ENCODE peak calls at places on chromosomes 2 and 18, in eight cellular contexts. T is Karpas-422; A is activated CD4-positive, alpha-beta T cell treated with anti-CD3 and anti-CD28 coated beads for 48 hours; M is suprapubic skin; C is fibroblast of pulmonary artery; S is heart left ventricle; I is AG04449; Q is iris pigment epithelial cell. N is an unnamed sample.

GRCh38 chr2:238863231-238863630 is 15.3 kb downstream of the TWIST2 start:
- DNase-seq in T (no peak), A (no peak), M (peak; percentile 71), C (no peak), S (no peak), I (no peak), Q (no peak), N (no peak)

GRCh38 chr2:44642123-44642857 is 280.5 kb downstream of the CAMKMT start:
- DNase-seq in T (no peak), A (no peak), M (no peak), C (no peak), S (peak; percentile 27), I (no peak), Q (no peak), N (peak; percentile 31)

GRCh38 chr2:212385241-212385640 is 153.4 kb downstream of the ERBB4 start:
- DNase-seq in T (no peak), A (no peak), M (no peak), C (no peak), S (no peak), I (no peak), Q (no peak), N (no peak)

GRCh38 chr2:241893265-241893664 is 23.7 kb downstream of the RTP5 start:
- DNase-seq in T (no peak), A (no peak), M (peak; percentile 42), C (no peak), S (no peak), I (no peak), Q (no peak), N (no peak)

GRCh38 chr2:148021059-148021985 is at the start of gene MBD5:
- DNase-seq in T (peak; percentile 75), A (peak; percentile 61), M (peak; percentile 70), C (peak; percentile 63), S (peak; percentile 35), I (no peak), Q (peak; percentile 55), N (peak; percentile 39)

GRCh38 chr2:174836345-174836999 is 72.2 kb upstream of the CHRNA1 start:
- DNase-seq in T (no peak), A (no peak), M (no peak), C (peak; percentile 95), S (no peak), I (peak; percentile 91), Q (peak; percentile 94), N (peak; percentile 34)

GRCh38 chr2:189559579-189560272 is 20.9 kb downstream of the SLC40A1 start:
- DNase-seq in T (no peak), A (no peak), M (no peak), C (peak; percentile 22), S (peak; percentile 68), I (no peak), Q (no peak), N (no peak)

GRCh38 chr2:73112913-73113633 is at the start of gene RAB11FIP5:
- DNase-seq in T (peak; percentile 63), A (peak; percentile 78), M (peak; percentile 81), C (peak; percentile 76), S (peak; percentile 73), I (no peak), Q (peak; percentile 90), N (peak; percentile 75)

GRCh38 chr2:84694088-84694622 is 177.9 kb downstream of the DNAH6 start:
- DNase-seq in T (no peak), A (peak; percentile 18), M (no peak), C (no peak), S (no peak), I (no peak), Q (no peak), N (no peak)

GRCh38 chr2:203225423-203226039 is 13.3 kb upstream of the CYP20A1 start:
- DNase-seq in T (peak; percentile 76), A (peak; percentile 44), M (no peak), C (peak; percentile 45), S (no peak), I (no peak), Q (peak; percentile 29), N (peak; percentile 46)

GRCh38 chr2:239640676-239641580 is 240.1 kb upstream of the HDAC4 start:
- DNase-seq in T (no peak), A (no peak), M (no peak), C (no peak), S (no peak), I (no peak), Q (no peak), N (no peak)

GRCh38 chr2:237717366-237718276 is 81.0 kb upstream of the RBM44 start:
- DNase-seq in T (no peak), A (no peak), M (no peak), C (no peak), S (no peak), I (no peak), Q (no peak), N (peak; percentile 71)

GRCh38 chr2:70472256-70472905 is 81.2 kb downstream of the TGFA start:
- DNase-seq in T (no peak), A (no peak), M (no peak), C (peak; percentile 11), S (no peak), I (no peak), Q (no peak), N (no peak)

GRCh38 chr2:126771094-126771493 is 115.1 kb downstream of the GYPC start:
- DNase-seq in T (no peak), A (no peak), M (peak; percentile 17), C (no peak), S (no peak), I (no peak), Q (no peak), N (no peak)

GRCh38 chr18:46320928-46321855 is 217.0 kb downstream of the HAUS1 start:
- DNase-seq in T (no peak), A (no peak), M (no peak), C (peak; percentile 60), S (no peak), I (no peak), Q (peak; percentile 72), N (no peak)

GRCh38 chr2:166332049-166332448 is 43.7 kb downstream of the SCN9A start:
- DNase-seq in T (no peak), A (no peak), M (no peak), C (no peak), S (no peak), I (no peak), Q (no peak), N (no peak)

GRCh38 chr2:30860003-30860402 is 52.8 kb upstream of the CAPN13 start:
- DNase-seq in T (no peak), A (no peak), M (no peak), C (no peak), S (no peak), I (no peak), Q (no peak), N (no peak)

GRCh38 chr2:239369631-239370161 is 31.1 kb downstream of the HDAC4 start:
- DNase-seq in T (peak; percentile 61), A (peak; percentile 88), M (peak; percentile 63), C (no peak), S (no peak), I (peak; percentile 12), Q (peak; percentile 29), N (peak; percentile 66)

GRCh38 chr2:154814856-154815255 is 116.4 kb downstream of the KCNJ3 start:
- DNase-seq in T (no peak), A (no peak), M (no peak), C (no peak), S (no peak), I (no peak), Q (no peak), N (no peak)

GRCh38 chr2:139916822-139917221 is 1136.6 kb upstream of the NXPH2 start:
- DNase-seq in T (no peak), A (no peak), M (no peak), C (no peak), S (no peak), I (no peak), Q (no peak), N (no peak)

GRCh38 chr2:214378455-214379103 is 32.3 kb upstream of the VWC2L start:
- DNase-seq in T (no peak), A (no peak), M (no peak), C (no peak), S (no peak), I (no peak), Q (no peak), N (no peak)

GRCh38 chr18:1050012-1050657 is 145.5 kb downstream of the ADCYAP1 start:
- DNase-seq in T (no peak), A (no peak), M (no peak), C (peak; percentile 42), S (no peak), I (no peak), Q (peak; percentile 8), N (no peak)

GRCh38 chr2:45843136-45843535 is 191.7 kb downstream of the PRKCE start:
- DNase-seq in T (peak; percentile 90), A (no peak), M (no peak), C (no peak), S (no peak), I (no peak), Q (no peak), N (no peak)

GRCh38 chr18:36188912-36189311 is 1.6 kb downstream of the MOCOS start:
- DNase-seq in T (no peak), A (no peak), M (no peak), C (no peak), S (no peak), I (no peak), Q (no peak), N (no peak)

GRCh38 chr2:101251844-101252407 is 760 bp upstream of the CNOT11 start:
- DNase-seq in T (peak; percentile 64), A (peak; percentile 41), M (no peak), C (no peak), S (no peak), I (no peak), Q (no peak), N (no peak)

GRCh38 chr18:42765225-42765624 is 350.3 kb downstream of the RIT2 start:
- DNase-seq in T (no peak), A (no peak), M (no peak), C (no peak), S (no peak), I (no peak), Q (no peak), N (no peak)

GRCh38 chr2:126850951-126851350 is 47.7 kb upstream of the TEX51 start:
- DNase-seq in T (no peak), A (no peak), M (no peak), C (no peak), S (no peak), I (no peak), Q (no peak), N (no peak)

GRCh38 chr2:1599301-1600085 is 144.8 kb downstream of the PXDN start:
- DNase-seq in T (no peak), A (no peak), M (peak; percentile 49), C (no peak), S (no peak), I (no peak), Q (no peak), N (no peak)

GRCh38 chr18:13280066-13280795 is 61.7 kb downstream of the LDLRAD4 start:
- DNase-seq in T (no peak), A (no peak), M (no peak), C (peak; percentile 17), S (peak; percentile 47), I (no peak), Q (no peak), N (no peak)

GRCh38 chr2:183059561-183059960 is 19.0 kb upstream of the DUSP19 start:
- DNase-seq in T (no peak), A (no peak), M (no peak), C (peak; percentile 85), S (no peak), I (peak; percentile 73), Q (peak; percentile 94), N (no peak)

GRCh38 chr2:9656270-9656766 is 25.5 kb upstream of the YWHAQ start:
- DNase-seq in T (no peak), A (peak; percentile 83), M (no peak), C (peak; percentile 89), S (no peak), I (peak; percentile 87), Q (peak; percentile 98), N (no peak)

GRCh38 chr2:128754246-128754724 is 435.6 kb upstream of the HS6ST1 start:
- DNase-seq in T (peak; percentile 97), A (no peak), M (no peak), C (peak; percentile 64), S (peak; percentile 76), I (no peak), Q (peak; percentile 67), N (peak; percentile 50)

GRCh38 chr18:57753063-57753462 is 50.1 kb downstream of the ATP8B1 start:
- DNase-seq in T (no peak), A (no peak), M (no peak), C (no peak), S (no peak), I (no peak), Q (no peak), N (no peak)

GRCh38 chr18:54388203-54389142 is 30.8 kb downstream of the C18orf54 start:
- DNase-seq in T (peak; percentile 56), A (peak; percentile 57), M (no peak), C (peak; percentile 84), S (no peak), I (peak; percentile 50), Q (peak; percentile 91), N (peak; percentile 6)